ENCODE peak calls at places on chromosomes 12 and 14, in five cellular contexts. One of them, this sample, is unnamed.

GRCh38 chr12:13090054-13090453 is 13.4 kb downstream of the GSG1 start:
- DNase-seq in activated CD4-positive, alpha-beta T cell treated with anti-CD3 and anti-CD28 coated beads, Interleukin-2, amount 50 U/mL, for 1 hour: no peak
- DNase-seq in GM10248: peak
- DNase-seq in EH: no peak
- DNase-seq in activated T-helper 9 cell treated with anti-CD3 and anti-CD28 coated beads, Interleukin-2, amount 50 U/mL, for 16 hours: no peak
- DNase-seq in this sample: no peak

GRCh38 chr14:75409425-75410205 is 18.2 kb upstream of the JDP2 start:
- DNase-seq in activated CD4-positive, alpha-beta T cell treated with anti-CD3 and anti-CD28 coated beads, Interleukin-2, amount 50 U/mL, for 1 hour: no peak
- DNase-seq in GM10248: no peak
- DNase-seq in EH: no peak
- DNase-seq in activated T-helper 9 cell treated with anti-CD3 and anti-CD28 coated beads, Interleukin-2, amount 50 U/mL, for 16 hours: no peak
- DNase-seq in this sample: no peak

GRCh38 chr12:54028324-54029201 is at the start of gene HOXC6:
- DNase-seq in activated CD4-positive, alpha-beta T cell treated with anti-CD3 and anti-CD28 coated beads, Interleukin-2, amount 50 U/mL, for 1 hour: no peak
- DNase-seq in GM10248: no peak
- DNase-seq in EH: no peak
- DNase-seq in activated T-helper 9 cell treated with anti-CD3 and anti-CD28 coated beads, Interleukin-2, amount 50 U/mL, for 16 hours: no peak
- DNase-seq in this sample: no peak

GRCh38 chr12:106648736-106649135 is 65.9 kb downstream of the RFX4 start:
- DNase-seq in activated CD4-positive, alpha-beta T cell treated with anti-CD3 and anti-CD28 coated beads, Interleukin-2, amount 50 U/mL, for 1 hour: no peak
- DNase-seq in GM10248: no peak
- DNase-seq in EH: peak
- DNase-seq in activated T-helper 9 cell treated with anti-CD3 and anti-CD28 coated beads, Interleukin-2, amount 50 U/mL, for 16 hours: no peak
- DNase-seq in this sample: no peak

GRCh38 chr14:92956961-92957360 is 34.0 kb downstream of the CHGA start:
- DNase-seq in activated CD4-positive, alpha-beta T cell treated with anti-CD3 and anti-CD28 coated beads, Interleukin-2, amount 50 U/mL, for 1 hour: no peak
- DNase-seq in GM10248: no peak
- DNase-seq in EH: no peak
- DNase-seq in activated T-helper 9 cell treated with anti-CD3 and anti-CD28 coated beads, Interleukin-2, amount 50 U/mL, for 16 hours: no peak
- DNase-seq in this sample: no peak

GRCh38 chr12:128015276-128015675 is 251.7 kb upstream of the TMEM132C start:
- DNase-seq in activated CD4-positive, alpha-beta T cell treated with anti-CD3 and anti-CD28 coated beads, Interleukin-2, amount 50 U/mL, for 1 hour: no peak
- DNase-seq in GM10248: no peak
- DNase-seq in EH: no peak
- DNase-seq in activated T-helper 9 cell treated with anti-CD3 and anti-CD28 coated beads, Interleukin-2, amount 50 U/mL, for 16 hours: no peak
- DNase-seq in this sample: no peak

GRCh38 chr12:81896771-81897170 is 137.6 kb upstream of the PPFIA2 start:
- DNase-seq in activated CD4-positive, alpha-beta T cell treated with anti-CD3 and anti-CD28 coated beads, Interleukin-2, amount 50 U/mL, for 1 hour: no peak
- DNase-seq in GM10248: no peak
- DNase-seq in EH: no peak
- DNase-seq in activated T-helper 9 cell treated with anti-CD3 and anti-CD28 coated beads, Interleukin-2, amount 50 U/mL, for 16 hours: no peak
- DNase-seq in this sample: no peak

GRCh38 chr12:50387972-50388478 is 8.4 kb downstream of the FAM186A start:
- DNase-seq in activated CD4-positive, alpha-beta T cell treated with anti-CD3 and anti-CD28 coated beads, Interleukin-2, amount 50 U/mL, for 1 hour: no peak
- DNase-seq in GM10248: no peak
- DNase-seq in EH: no peak
- DNase-seq in activated T-helper 9 cell treated with anti-CD3 and anti-CD28 coated beads, Interleukin-2, amount 50 U/mL, for 16 hours: no peak
- DNase-seq in this sample: no peak

This sample was measured in stimulated activated naive CD4-positive, alpha-beta T cell treated with Interleukin-2 at 50 U/mL for 16 hours.